ENCODE peak calls at places on chromosomes 4 and X, in six cellular contexts. W is substantia nigra, D is hypothalamus, N is suprapubic skin, M is fibroblast of the aortic adventitia, B is SJSA1. H is an unnamed sample.

GRCh38 chrX:134868766-134869495 is 121.9 kb upstream of the SMIM10 start:
- DNase-seq in D (no peak), N (no peak), W (no peak), B (peak; percentile 36), M (peak; percentile 75), H (no peak)

GRCh38 chr4:156505341-156505955 is 466.2 kb downstream of the PDGFC start:
- DNase-seq in B (no peak), D (no peak), W (no peak), N (no peak), M (no peak), H (no peak)

GRCh38 chr4:77911091-77911490 is 48.5 kb downstream of the MRPL1 start:
- DNase-seq in D (no peak), W (no peak), B (no peak), N (no peak), M (no peak), H (no peak)

GRCh38 chrX:17842769-17843525 is 18.2 kb downstream of the RAI2 start:
- DNase-seq in M (no peak), W (no peak), B (no peak), N (no peak), D (no peak), H (no peak)

GRCh38 chr4:143626134-143626859 is 74.2 kb downstream of the FREM3 start:
- DNase-seq in M (peak; percentile 89), D (no peak), B (peak; percentile 61), W (no peak), N (peak; percentile 62), H (peak; percentile 73)

GRCh38 chrX:103687696-103688191 is 1.2 kb upstream of the MORF4L2 start:
- DNase-seq in B (peak; percentile 69), W (peak; percentile 9), D (peak; percentile 74), N (peak; percentile 76), M (peak; percentile 85), H (peak; percentile 47)

GRCh38 chrX:15747626-15748173 is 9.6 kb downstream of the CA5B start:
- DNase-seq in B (no peak), D (no peak), W (no peak), M (no peak), N (no peak), H (no peak)

GRCh38 chr4:11698846-11699590 is 270.3 kb upstream of the HS3ST1 start:
- DNase-seq in D (no peak), N (no peak), M (peak; percentile 85), B (no peak), W (no peak), H (no peak)

GRCh38 chr4:37243722-37244582 is 591 bp upstream of the NWD2 start:
- DNase-seq in M (no peak), W (no peak), B (no peak), N (no peak), D (no peak), H (no peak)

GRCh38 chr4:122003335-122003734 is 51.5 kb upstream of the TRPC3 start:
- DNase-seq in B (no peak), N (no peak), W (no peak), M (peak; percentile 34), D (no peak), H (no peak)

GRCh38 chr4:40563401-40563800 is 66.3 kb downstream of the RBM47 start:
- DNase-seq in N (no peak), B (no peak), D (no peak), M (no peak), W (no peak), H (no peak)

GRCh38 chr4:106034205-106034604 is 138.9 kb downstream of the NPNT start:
- DNase-seq in N (no peak), D (no peak), M (peak; percentile 75), W (no peak), B (no peak), H (no peak)

GRCh38 chrX:105488731-105489130 is 268.2 kb upstream of the TEX13A start:
- DNase-seq in W (no peak), B (no peak), D (no peak), N (no peak), M (no peak), H (no peak)

GRCh38 chr4:78439328-78439727 is 112.2 kb upstream of the ANXA3 start:
- DNase-seq in N (no peak), M (no peak), B (no peak), W (no peak), D (no peak), H (no peak)

GRCh38 chr4:62912531-62912930 is 1496.7 kb downstream of the TECRL start:
- DNase-seq in M (no peak), N (no peak), W (no peak), D (no peak), B (no peak), H (no peak)

GRCh38 chrX:151700581-151700980 is 5.3 kb downstream of the PRRG3 start:
- DNase-seq in M (no peak), B (no peak), N (no peak), W (no peak), D (no peak), H (no peak)